ENCODE peak calls at places on chromosomes 7 and 10, in five cellular contexts. S, I, K, Q and N are unnamed samples.

GRCh38 chr10:120392671-120393079 is 64.4 kb upstream of the PLPP4 start:
- DNase-seq in S (no peak), I (no peak), K (no peak), Q (no peak), N (no peak)

GRCh38 chr10:22850541-22850940 is 77.3 kb upstream of the ARMC3 start:
- DNase-seq in S (no peak), I (no peak), K (no peak), Q (no peak), N (no peak)

GRCh38 chr10:123087786-123088185 is 48.0 kb upstream of the HMX3 start:
- DNase-seq in S (no peak), I (no peak), K (no peak), Q (no peak), N (no peak)

GRCh38 chr10:6563075-6563474 is 17.0 kb downstream of the PRKCQ start:
- DNase-seq in S (no peak), I (no peak), K (no peak), Q (no peak), N (no peak)

GRCh38 chr10:69880301-69881081 is 78.8 kb downstream of the COL13A1 start:
- DNase-seq in S (no peak), I (no peak), K (no peak), Q (no peak), N (no peak)

GRCh38 chr10:122854648-122855047 is 9.0 kb upstream of the CUZD1 start:
- DNase-seq in S (no peak), I (no peak), K (no peak), Q (no peak), N (peak; percentile 94)

GRCh38 chr7:155728116-155728515 is 83.7 kb downstream of the RBM33 start:
- DNase-seq in S (no peak), I (no peak), K (no peak), Q (no peak), N (no peak)

GRCh38 chr7:27189560-27190283 is 4.7 kb upstream of the HOXA11 start:
- DNase-seq in S (no peak), I (no peak), K (no peak), Q (peak; percentile 13), N (no peak)

GRCh38 chr10:90148121-90148855 is 446.9 kb downstream of the KIF20B start:
- DNase-seq in S (no peak), I (no peak), K (peak; percentile 5), Q (no peak), N (no peak)

DNA sequence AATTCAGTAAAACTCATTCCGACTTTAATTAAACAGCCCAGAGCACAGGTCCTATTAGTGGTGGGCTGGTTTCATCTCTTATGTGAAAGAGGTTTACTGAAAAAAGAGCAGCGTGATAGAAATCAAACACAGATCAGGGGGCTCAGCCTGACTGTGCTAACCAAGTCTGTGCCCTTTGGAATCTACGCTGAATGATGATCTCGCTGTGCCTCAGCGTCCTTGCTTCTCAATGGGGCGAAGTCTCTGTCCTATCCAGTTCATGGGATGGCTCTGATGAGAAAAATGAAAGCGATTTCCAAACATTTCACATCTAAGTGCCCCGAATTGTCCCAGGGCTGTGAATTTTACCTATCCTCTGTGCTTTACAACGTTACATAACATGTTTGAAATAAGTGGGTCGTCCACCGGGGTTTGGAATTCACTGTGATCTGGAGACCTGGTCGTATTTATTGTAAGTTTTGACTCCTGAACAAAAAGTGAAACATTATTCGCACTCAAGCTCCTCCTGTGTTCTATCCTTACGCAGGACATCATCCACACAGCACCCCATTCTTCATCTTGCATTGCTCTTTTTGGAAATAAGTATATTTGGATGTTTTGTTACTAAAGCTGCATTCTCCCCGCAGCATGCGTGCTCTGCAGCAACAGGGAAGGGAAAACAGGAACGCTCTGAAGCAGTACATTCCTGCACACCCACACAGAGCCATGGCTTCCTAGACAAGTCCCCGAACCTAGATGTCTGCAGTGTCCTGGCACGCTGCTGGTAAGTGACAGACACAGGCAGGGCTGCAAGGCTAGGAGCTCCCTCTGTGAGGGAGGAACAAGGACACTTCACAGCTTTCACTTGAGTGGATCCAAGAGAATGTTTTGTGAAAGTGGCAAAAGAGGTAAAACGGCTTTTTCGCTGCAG is 83.5 kb downstream of the SLC37A3 start:
- DNase-seq in S (no peak), I (no peak), K (no peak), Q (no peak), N (no peak)
- H3K27ac ChIP-seq in S (no peak overlapping the region), I (peak overlapping the region; percentile 74), K (no peak overlapping the region), Q (no peak overlapping the region), N (no peak overlapping the region)

GRCh38 chr10:8566737-8567136 is 512.2 kb downstream of the GATA3 start:
- DNase-seq in S (no peak), I (no peak), K (no peak), Q (no peak), N (no peak)

GRCh38 chr10:8568401-8568800 is 513.9 kb downstream of the GATA3 start:
- DNase-seq in S (no peak), I (no peak), K (no peak), Q (no peak), N (no peak)

DNA sequence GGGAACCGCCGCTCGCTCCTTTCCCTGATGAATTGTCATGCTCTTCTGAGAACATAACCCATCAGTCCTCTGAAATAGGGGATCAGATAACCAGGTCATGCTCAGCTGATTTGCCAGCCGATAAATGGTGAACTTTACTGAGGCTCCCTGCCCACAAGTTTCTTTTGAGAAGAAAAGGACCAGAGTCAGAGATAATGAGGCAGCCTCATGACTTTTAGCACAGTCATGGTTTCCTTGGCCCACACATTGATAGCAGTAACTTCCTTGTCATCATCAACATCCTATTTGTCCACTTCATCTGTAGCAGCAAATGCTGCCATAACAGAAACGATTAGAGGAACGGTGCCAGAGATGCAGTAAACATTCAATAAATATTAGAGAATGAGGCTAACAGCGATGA is 509.0 kb downstream of the GATA3 start:
- DNase-seq in S (no peak), I (no peak), K (no peak), Q (no peak), N (no peak)
- TF ChIP-seq CTCF in S (no peak), I (no peak), K (no peak), Q (no peak), N (no peak)

DNA sequence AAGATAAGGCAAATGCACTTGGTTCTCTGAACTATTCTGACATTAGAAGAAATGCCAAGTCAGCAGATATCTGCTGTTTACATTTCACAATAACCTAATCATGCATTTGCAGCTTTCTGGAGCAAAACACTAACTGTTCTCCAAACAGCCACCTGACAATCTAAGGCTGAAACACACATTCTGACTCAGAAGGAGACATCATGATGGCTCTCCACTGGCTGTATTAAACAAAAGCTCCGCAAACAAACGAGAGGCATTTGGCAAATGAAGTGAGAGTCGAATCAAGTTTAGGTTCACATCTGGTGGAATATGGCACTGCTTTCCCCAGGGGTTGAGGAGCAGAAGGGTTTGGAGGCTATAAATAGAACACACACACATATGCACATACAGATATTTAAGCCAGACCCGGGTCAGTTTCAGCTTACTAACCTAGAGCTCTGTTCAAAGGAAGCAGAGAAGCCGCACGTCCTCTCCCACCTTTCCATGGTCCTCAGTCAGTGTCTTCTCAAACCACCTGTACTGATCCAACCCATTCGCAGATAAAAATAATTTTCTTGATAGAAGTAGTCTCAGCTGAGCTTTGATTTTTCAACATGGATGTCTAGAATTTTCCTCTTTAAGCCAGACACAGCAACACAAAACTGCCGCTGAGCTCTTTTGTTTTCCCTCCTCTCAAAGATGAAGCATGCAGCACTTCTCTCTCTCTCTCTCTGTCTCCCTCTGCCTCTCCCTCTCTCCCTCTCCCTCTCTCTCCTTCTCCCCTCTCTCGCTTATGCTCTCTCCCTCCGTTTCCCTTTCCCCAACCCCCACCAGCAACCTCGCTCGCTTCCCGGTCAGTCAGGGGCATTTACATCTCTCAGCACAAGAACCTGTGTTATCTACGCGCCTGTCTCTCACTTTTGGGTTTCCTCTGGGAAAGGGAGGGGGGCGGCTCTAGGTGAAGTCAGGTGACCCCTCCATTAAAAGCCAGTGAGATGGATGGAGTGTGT is 682.8 kb downstream of the MAGI2 start:
- DNase-seq in S (peak; percentile 37), I (no peak), K (no peak), Q (no peak), N (no peak)
- H3K27ac ChIP-seq in S (no peak overlapping the region), I (no peak overlapping the region), K (no peak overlapping the region), Q (no peak overlapping the region), N (peak overlapping the region; percentile 17)

DNA sequence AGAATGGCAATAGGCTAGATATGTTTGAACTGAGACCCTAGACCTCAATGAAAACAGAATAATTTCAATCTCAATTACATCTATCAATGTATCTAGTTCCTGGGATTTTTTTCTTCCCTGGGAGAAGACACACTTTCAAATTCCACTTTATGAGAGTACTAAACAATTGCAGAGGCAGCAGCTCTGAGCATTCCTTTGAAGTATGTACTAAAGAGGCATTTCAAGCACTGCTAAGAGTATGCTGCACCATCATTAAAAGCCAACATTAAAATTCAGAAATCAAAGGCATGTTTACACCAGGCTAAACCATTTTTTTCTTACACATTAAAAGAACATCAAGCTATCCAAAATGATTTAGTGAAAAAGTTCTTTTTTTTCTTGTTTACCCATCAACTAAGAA is 297.9 kb upstream of the CACNA2D1 start:
- DNase-seq in S (no peak), I (no peak), K (no peak), Q (no peak), N (no peak)
- TF ChIP-seq CTCF in S (no peak), I (no peak), K (no peak), Q (no peak), N (no peak)